ENCODE peak calls at places on chromosomes 16 and 17, in ten cellular contexts. One of them, this sample, is unnamed. For H3K4me1, the result is how much of the 10 kb centered on the place peaks cover.

GRCh38 chr17:81021531-81022370 is 13.2 kb upstream of the BAIAP2 start:
- DNase-seq in IMR-90: no peak
- DNase-seq in psoas muscle: no peak
- DNase-seq in CD8-positive, alpha-beta memory T cell: no peak
- DNase-seq in heart left ventricle: peak
- DNase-seq in stomach: no peak
- DNase-seq in ovary: no peak
- DNase-seq in A673: no peak
- DNase-seq in mesenchymal stem cell: no peak
- DNase-seq in tibial nerve: no peak
- DNase-seq in this sample: no peak

GRCh38 chr16:67951485-67951884 is 7.6 kb upstream of the LCAT start:
- DNase-seq in IMR-90: no peak
- DNase-seq in psoas muscle: peak
- DNase-seq in CD8-positive, alpha-beta memory T cell: no peak
- DNase-seq in heart left ventricle: peak
- DNase-seq in stomach: no peak
- DNase-seq in ovary: no peak
- DNase-seq in A673: no peak
- DNase-seq in mesenchymal stem cell: no peak
- DNase-seq in tibial nerve: no peak
- DNase-seq in this sample: no peak

GRCh38 chr17:42797067-42798007 is 1.2 kb downstream of the COA3 start:
- DNase-seq in IMR-90: no peak
- DNase-seq in psoas muscle: no peak
- DNase-seq in CD8-positive, alpha-beta memory T cell: no peak
- DNase-seq in heart left ventricle: no peak
- DNase-seq in stomach: peak
- DNase-seq in ovary: no peak
- DNase-seq in A673: no peak
- DNase-seq in mesenchymal stem cell: no peak
- DNase-seq in tibial nerve: no peak
- DNase-seq in this sample: no peak

GRCh38 chr17:19386276-19386863 is 620 bp downstream of the MFAP4 start:
- DNase-seq in IMR-90: peak
- DNase-seq in psoas muscle: peak
- DNase-seq in CD8-positive, alpha-beta memory T cell: no peak
- DNase-seq in heart left ventricle: peak
- DNase-seq in stomach: peak
- DNase-seq in ovary: peak
- DNase-seq in A673: peak
- DNase-seq in mesenchymal stem cell: peak
- DNase-seq in tibial nerve: peak
- DNase-seq in this sample: no peak

GRCh38 chr17:81013642-81014041 is 21.3 kb upstream of the BAIAP2 start:
- DNase-seq in IMR-90: no peak
- DNase-seq in psoas muscle: no peak
- DNase-seq in CD8-positive, alpha-beta memory T cell: no peak
- DNase-seq in heart left ventricle: peak
- DNase-seq in stomach: no peak
- DNase-seq in ovary: no peak
- DNase-seq in A673: no peak
- DNase-seq in mesenchymal stem cell: no peak
- DNase-seq in tibial nerve: no peak
- DNase-seq in this sample: no peak

GRCh38 chr16:86669937-86670772 is 91.8 kb downstream of the FOXL1 start:
- DNase-seq in IMR-90: peak
- DNase-seq in psoas muscle: peak
- DNase-seq in CD8-positive, alpha-beta memory T cell: no peak
- DNase-seq in heart left ventricle: peak
- DNase-seq in stomach: no peak
- DNase-seq in ovary: no peak
- DNase-seq in A673: no peak
- DNase-seq in mesenchymal stem cell: peak
- DNase-seq in tibial nerve: no peak
- DNase-seq in this sample: no peak

GRCh38 chr17:49968380-49969133 is 433 bp upstream of the DLX4 start:
- DNase-seq in IMR-90: peak
- DNase-seq in psoas muscle: peak
- DNase-seq in CD8-positive, alpha-beta memory T cell: peak
- DNase-seq in heart left ventricle: peak
- DNase-seq in stomach: peak
- DNase-seq in ovary: peak
- DNase-seq in A673: peak
- DNase-seq in mesenchymal stem cell: peak
- DNase-seq in tibial nerve: no peak
- DNase-seq in this sample: peak

GRCh38 chr16:27449434-27450188 is 47.6 kb downstream of the IL21R start:
- DNase-seq in IMR-90: no peak
- DNase-seq in psoas muscle: no peak
- DNase-seq in CD8-positive, alpha-beta memory T cell: peak
- DNase-seq in heart left ventricle: no peak
- DNase-seq in stomach: peak
- DNase-seq in ovary: no peak
- DNase-seq in A673: no peak
- DNase-seq in mesenchymal stem cell: no peak
- DNase-seq in tibial nerve: no peak
- DNase-seq in this sample: peak

GRCh38 chr16:13108126-13108525 is 206.7 kb downstream of the SHISA9 start:
- DNase-seq in IMR-90: no peak
- DNase-seq in psoas muscle: no peak
- DNase-seq in CD8-positive, alpha-beta memory T cell: no peak
- DNase-seq in heart left ventricle: no peak
- DNase-seq in stomach: no peak
- DNase-seq in ovary: no peak
- DNase-seq in A673: no peak
- DNase-seq in mesenchymal stem cell: no peak
- DNase-seq in tibial nerve: no peak
- DNase-seq in this sample: no peak

GRCh38 chr16:13101828-13102227 is 200.4 kb downstream of the SHISA9 start:
- DNase-seq in IMR-90: no peak
- DNase-seq in psoas muscle: no peak
- DNase-seq in CD8-positive, alpha-beta memory T cell: no peak
- DNase-seq in heart left ventricle: no peak
- DNase-seq in stomach: no peak
- DNase-seq in ovary: no peak
- DNase-seq in A673: no peak
- DNase-seq in mesenchymal stem cell: no peak
- DNase-seq in tibial nerve: no peak
- DNase-seq in this sample: no peak

GRCh38 chr16:13102401-13102800 is 201.0 kb downstream of the SHISA9 start:
- DNase-seq in IMR-90: no peak
- DNase-seq in psoas muscle: no peak
- DNase-seq in CD8-positive, alpha-beta memory T cell: no peak
- DNase-seq in heart left ventricle: no peak
- DNase-seq in stomach: no peak
- DNase-seq in ovary: no peak
- DNase-seq in A673: no peak
- DNase-seq in mesenchymal stem cell: no peak
- DNase-seq in tibial nerve: no peak
- DNase-seq in this sample: no peak

GRCh38 chr16:13100970-13101369 is 199.6 kb downstream of the SHISA9 start:
- DNase-seq in IMR-90: no peak
- DNase-seq in psoas muscle: no peak
- DNase-seq in CD8-positive, alpha-beta memory T cell: no peak
- DNase-seq in heart left ventricle: no peak
- DNase-seq in stomach: no peak
- DNase-seq in ovary: no peak
- DNase-seq in A673: no peak
- DNase-seq in mesenchymal stem cell: no peak
- DNase-seq in tibial nerve: no peak
- DNase-seq in this sample: no peak

DNA sequence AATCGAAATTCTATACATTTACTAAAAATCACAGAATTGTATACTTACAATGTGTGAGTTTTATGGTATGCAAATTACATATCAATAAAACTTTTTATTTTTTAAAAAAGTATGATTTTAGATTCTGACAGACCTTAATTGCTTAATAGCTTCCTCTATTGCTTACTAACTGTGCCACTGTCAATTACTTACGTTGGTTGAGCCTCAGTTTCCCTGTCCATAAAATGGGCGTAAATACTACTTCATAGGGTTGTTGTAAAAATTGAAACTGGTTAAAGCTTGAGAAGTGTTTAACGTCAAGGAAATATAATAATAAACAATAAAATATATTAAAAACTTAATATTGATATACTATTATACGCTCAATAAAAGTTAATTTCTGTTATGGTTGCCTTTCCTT is 203.4 kb downstream of the SHISA9 start:
- DNase-seq in IMR-90: no peak
- DNase-seq in psoas muscle: no peak
- DNase-seq in CD8-positive, alpha-beta memory T cell: no peak
- DNase-seq in heart left ventricle: no peak
- DNase-seq in stomach: no peak
- DNase-seq in ovary: no peak
- DNase-seq in A673: no peak
- DNase-seq in mesenchymal stem cell: no peak
- DNase-seq in tibial nerve: no peak
- DNase-seq in this sample: no peak
- H3K4me1 ChIP-seq in IMR-90: under half
- H3K4me1 ChIP-seq in psoas muscle: under half
- H3K4me1 ChIP-seq in CD8-positive, alpha-beta memory T cell: under half
- H3K4me1 ChIP-seq in heart left ventricle: under half
- H3K4me1 ChIP-seq in stomach: under half
- H3K4me1 ChIP-seq in ovary: under half
- H3K4me1 ChIP-seq in A673: under half
- H3K4me1 ChIP-seq in mesenchymal stem cell: under half
- H3K4me1 ChIP-seq in tibial nerve: under half
- H3K4me1 ChIP-seq in this sample: under half

DNA sequence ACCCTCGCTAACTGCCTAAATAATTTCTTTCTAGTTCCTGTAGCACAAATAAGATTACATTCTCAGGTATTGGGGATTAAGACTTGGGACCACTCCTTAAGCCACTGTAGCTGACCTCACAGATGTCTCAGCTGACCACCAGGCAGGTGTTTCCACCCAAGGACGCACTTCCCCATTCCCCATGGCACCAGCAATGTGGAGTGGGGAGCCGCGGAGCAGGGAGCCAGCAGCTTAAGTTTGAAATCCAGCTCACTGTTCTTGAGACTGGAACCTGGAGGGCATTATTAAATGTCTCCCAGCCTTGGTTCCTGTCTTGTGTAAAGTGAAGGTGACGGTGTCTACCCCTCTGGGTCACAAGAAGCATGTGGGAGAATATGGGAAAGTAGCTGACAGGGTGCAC is 249.4 kb upstream of the CACNG5 start:
- DNase-seq in IMR-90: no peak
- DNase-seq in psoas muscle: no peak
- DNase-seq in CD8-positive, alpha-beta memory T cell: no peak
- DNase-seq in heart left ventricle: no peak
- DNase-seq in stomach: no peak
- DNase-seq in ovary: no peak
- DNase-seq in A673: no peak
- DNase-seq in mesenchymal stem cell: no peak
- DNase-seq in tibial nerve: no peak
- DNase-seq in this sample: no peak
- H3K27ac ChIP-seq in IMR-90: no peak
- H3K27ac ChIP-seq in psoas muscle: no peak
- H3K27ac ChIP-seq in CD8-positive, alpha-beta memory T cell: no peak
- H3K27ac ChIP-seq in heart left ventricle: no peak
- H3K27ac ChIP-seq in stomach: no peak
- H3K27ac ChIP-seq in ovary: no peak
- H3K27ac ChIP-seq in A673: no peak
- H3K27ac ChIP-seq in mesenchymal stem cell: no peak
- H3K27ac ChIP-seq in tibial nerve: no peak
- H3K27ac ChIP-seq in this sample: no peak

GRCh38 chr17:27089929-27090247 is 204.0 kb upstream of the WSB1 start:
- DNase-seq in IMR-90: no peak
- DNase-seq in psoas muscle: no peak
- DNase-seq in CD8-positive, alpha-beta memory T cell: no peak
- DNase-seq in heart left ventricle: no peak
- DNase-seq in stomach: no peak
- DNase-seq in ovary: no peak
- DNase-seq in A673: no peak
- DNase-seq in mesenchymal stem cell: no peak
- DNase-seq in tibial nerve: no peak
- DNase-seq in this sample: no peak
- H3K4me1 ChIP-seq in IMR-90: under half
- H3K4me1 ChIP-seq in psoas muscle: under half
- H3K4me1 ChIP-seq in CD8-positive, alpha-beta memory T cell: under half
- H3K4me1 ChIP-seq in heart left ventricle: under half
- H3K4me1 ChIP-seq in stomach: under half
- H3K4me1 ChIP-seq in ovary: under half
- H3K4me1 ChIP-seq in A673: under half
- H3K4me1 ChIP-seq in mesenchymal stem cell: under half
- H3K4me1 ChIP-seq in tibial nerve: under half
- H3K4me1 ChIP-seq in this sample: under half

GRCh38 chr17:233473-233941 is 52.1 kb upstream of the DOC2B start:
- DNase-seq in IMR-90: no peak
- DNase-seq in psoas muscle: no peak
- DNase-seq in CD8-positive, alpha-beta memory T cell: no peak
- DNase-seq in heart left ventricle: peak
- DNase-seq in stomach: peak
- DNase-seq in ovary: no peak
- DNase-seq in A673: no peak
- DNase-seq in mesenchymal stem cell: no peak
- DNase-seq in tibial nerve: no peak
- DNase-seq in this sample: no peak

GRCh38 chr17:236641-237405 is 55.4 kb upstream of the DOC2B start:
- DNase-seq in IMR-90: no peak
- DNase-seq in psoas muscle: no peak
- DNase-seq in CD8-positive, alpha-beta memory T cell: no peak
- DNase-seq in heart left ventricle: peak
- DNase-seq in stomach: no peak
- DNase-seq in ovary: no peak
- DNase-seq in A673: no peak
- DNase-seq in mesenchymal stem cell: no peak
- DNase-seq in tibial nerve: no peak
- DNase-seq in this sample: no peak

GRCh38 chr17:231966-232807 is 50.7 kb upstream of the DOC2B start:
- DNase-seq in IMR-90: no peak
- DNase-seq in psoas muscle: no peak
- DNase-seq in CD8-positive, alpha-beta memory T cell: no peak
- DNase-seq in heart left ventricle: peak
- DNase-seq in stomach: no peak
- DNase-seq in ovary: no peak
- DNase-seq in A673: no peak
- DNase-seq in mesenchymal stem cell: no peak
- DNase-seq in tibial nerve: no peak
- DNase-seq in this sample: no peak

GRCh38 chr17:235831-236640 is 54.6 kb upstream of the DOC2B start:
- DNase-seq in IMR-90: no peak
- DNase-seq in psoas muscle: no peak
- DNase-seq in CD8-positive, alpha-beta memory T cell: no peak
- DNase-seq in heart left ventricle: peak
- DNase-seq in stomach: no peak
- DNase-seq in ovary: no peak
- DNase-seq in A673: no peak
- DNase-seq in mesenchymal stem cell: no peak
- DNase-seq in tibial nerve: no peak
- DNase-seq in this sample: no peak

DNA sequence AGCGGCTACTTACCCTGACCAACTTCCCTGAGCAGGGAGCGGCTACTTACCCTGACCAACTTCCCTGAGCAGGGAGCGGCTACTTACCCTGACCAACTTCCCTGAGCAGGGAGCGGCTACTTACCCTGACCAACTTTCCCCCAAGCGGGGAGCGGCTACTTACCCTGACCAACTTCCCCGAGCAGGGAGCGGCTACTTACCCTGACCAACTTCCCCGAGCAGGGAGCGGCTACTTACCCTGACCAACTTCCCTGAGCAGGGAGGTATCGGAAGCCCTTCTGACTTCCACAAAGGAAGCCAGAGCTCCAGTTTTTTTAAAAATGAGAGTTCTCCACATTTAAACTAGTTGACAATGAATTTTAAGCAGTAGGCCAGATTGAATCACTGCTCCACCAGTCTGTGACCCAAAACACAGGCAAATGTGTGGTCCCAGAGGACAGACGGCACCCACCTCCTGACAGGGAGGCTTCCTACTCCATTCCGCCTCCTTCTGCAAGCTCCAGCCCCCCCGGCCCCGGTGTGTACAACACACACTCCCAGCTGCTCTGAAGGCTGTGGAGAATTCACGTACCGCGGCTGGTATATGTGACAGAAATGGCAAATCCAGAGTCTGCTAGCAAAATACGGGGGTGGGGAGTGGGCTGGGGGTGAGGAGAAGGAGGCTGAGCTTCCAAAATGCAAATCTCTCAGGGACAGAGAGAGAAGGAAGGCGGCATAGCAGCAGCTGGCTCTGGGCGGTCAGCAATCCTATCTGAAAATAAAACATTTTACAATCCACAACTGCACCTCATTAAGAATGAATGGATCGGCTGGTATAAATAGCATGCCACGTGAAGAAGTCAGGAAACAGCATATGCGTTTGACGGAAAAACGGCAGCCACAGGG is 53.0 kb upstream of the DOC2B start:
- DNase-seq in IMR-90: no peak
- DNase-seq in psoas muscle: no peak
- DNase-seq in CD8-positive, alpha-beta memory T cell: no peak
- DNase-seq in heart left ventricle: peak
- DNase-seq in stomach: no peak
- DNase-seq in ovary: no peak
- DNase-seq in A673: no peak
- DNase-seq in mesenchymal stem cell: no peak
- DNase-seq in tibial nerve: no peak
- DNase-seq in this sample: no peak
- H3K27ac ChIP-seq in IMR-90: no peak
- H3K27ac ChIP-seq in psoas muscle: peak
- H3K27ac ChIP-seq in CD8-positive, alpha-beta memory T cell: no peak
- H3K27ac ChIP-seq in heart left ventricle: peak
- H3K27ac ChIP-seq in stomach: peak
- H3K27ac ChIP-seq in ovary: no peak
- H3K27ac ChIP-seq in A673: no peak
- H3K27ac ChIP-seq in mesenchymal stem cell: no peak
- H3K27ac ChIP-seq in tibial nerve: no peak
- H3K27ac ChIP-seq in this sample: no peak